ENCODE peak calls at places on chromosomes 6 and 20, in four cellular contexts. U is heart right ventricle, C is foreskin fibroblast, W is GM06990. G is an unnamed sample.

GRCh38 chr20:43751167-43752050 is 24.6 kb upstream of the GTSF1L start:
- DNase-seq in U (no peak), C (peak; percentile 81), W (peak; percentile 86), G (peak; percentile 97)

GRCh38 chr6:23280445-23280844 is 711.1 kb downstream of the HDGFL1 start:
- DNase-seq in U (no peak), C (no peak), W (no peak), G (no peak)

GRCh38 chr20:37007898-37008649 is 56.6 kb upstream of the SAMHD1 start:
- DNase-seq in U (no peak), C (peak; percentile 7), W (no peak), G (no peak)

GRCh38 chr20:44911264-44911921 is 1.5 kb downstream of the PABPC1L start:
- DNase-seq in U (peak; percentile 19), C (no peak), W (peak; percentile 54), G (no peak)

GRCh38 chr6:131199568-131200272 is 64.5 kb downstream of the AKAP7 start:
- DNase-seq in U (peak; percentile 13), C (peak; percentile 47), W (peak; percentile 68), G (peak; percentile 81)

GRCh38 chr6:16570946-16571345 is 190.3 kb downstream of the ATXN1 start:
- DNase-seq in U (no peak), C (no peak), W (no peak), G (no peak)

GRCh38 chr20:7085448-7085847 is 318.0 kb downstream of the BMP2 start:
- DNase-seq in U (no peak), C (no peak), W (no peak), G (no peak)

GRCh38 chr20:51712501-51713212 is 55.5 kb downstream of the ATP9A start:
- DNase-seq in U (no peak), C (no peak), W (no peak), G (no peak)

GRCh38 chr20:50304883-50305635 is 114.4 kb downstream of the CEBPB start:
- DNase-seq in U (peak; percentile 84), C (peak; percentile 100), W (no peak), G (no peak)

GRCh38 chr20:845226-845868 is 11.8 kb downstream of the FAM110A start:
- DNase-seq in U (no peak), C (no peak), W (no peak), G (no peak)

GRCh38 chr6:125104425-125104824 is 49.1 kb upstream of the TPD52L1 start:
- DNase-seq in U (no peak), C (peak; percentile 65), W (no peak), G (no peak)

GRCh38 chr6:34145161-34146020 is 496 bp downstream of the GRM4 start:
- DNase-seq in U (no peak), C (peak; percentile 59), W (no peak), G (no peak)

DNA sequence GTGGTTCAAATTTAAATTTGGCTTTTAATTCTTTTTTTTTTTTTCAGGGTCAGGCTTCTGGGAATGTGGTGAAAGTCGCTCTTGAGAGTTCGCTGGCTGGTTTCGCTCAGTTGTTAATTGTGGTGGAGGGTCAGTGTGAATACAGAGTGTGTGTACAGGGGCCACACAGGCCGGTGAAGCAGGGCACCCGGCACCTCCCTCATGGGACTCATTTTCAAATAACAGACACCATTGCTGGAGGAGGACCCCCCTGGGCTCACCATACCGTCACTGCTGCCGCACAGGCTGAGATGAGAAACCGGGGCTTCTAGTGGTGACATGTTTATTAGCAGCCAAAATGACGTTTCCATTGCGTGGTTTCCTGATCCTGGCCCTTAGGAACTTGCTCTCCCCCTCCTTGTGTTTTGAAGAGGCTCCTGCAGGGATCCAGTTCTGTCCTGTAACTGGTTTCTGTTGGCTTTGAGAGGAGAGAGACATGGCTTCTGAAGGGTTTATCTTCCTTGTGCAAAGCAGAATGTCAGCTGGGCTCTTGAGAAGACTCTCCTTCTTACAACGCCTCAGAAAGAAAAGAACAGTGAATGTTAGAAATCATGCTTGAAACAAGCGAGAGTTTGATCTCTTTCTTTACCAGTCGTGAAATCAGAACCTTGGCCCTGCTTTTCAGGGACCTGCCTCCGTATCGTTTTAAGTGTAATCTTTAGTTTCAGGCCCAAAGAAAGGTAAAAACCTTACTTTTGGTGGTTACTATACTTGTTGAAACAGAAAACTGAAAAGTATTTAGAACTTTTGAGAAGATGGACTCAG is 37.8 kb downstream of the DUSP22 start:
- DNase-seq in U (no peak), C (peak; percentile 47), W (no peak), G (peak; percentile 82)
- TF ChIP-seq CTCF in U (no peak), C (no peak), W (no peak), G (peak; percentile 42)

DNA sequence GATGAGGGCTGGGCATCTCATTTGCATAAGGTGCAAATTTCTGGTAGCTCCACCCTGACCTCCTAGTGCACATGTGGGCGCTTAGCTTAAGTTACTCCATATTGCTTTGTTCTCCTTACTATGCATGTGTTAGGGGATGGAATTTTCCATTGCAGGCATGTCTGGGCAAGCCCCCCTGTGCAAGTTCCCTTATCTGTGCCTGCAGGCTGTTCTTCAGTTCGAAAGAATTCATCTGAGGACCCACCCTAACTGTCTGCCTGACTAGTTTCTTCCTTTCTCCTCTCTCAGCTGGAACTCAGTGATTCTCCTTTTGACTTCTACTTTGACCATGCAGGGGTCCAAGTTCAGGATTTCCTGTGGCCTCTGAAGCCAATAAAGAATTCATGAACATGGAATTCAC is 30.2 kb downstream of the CCDC170 start:
- DNase-seq in U (no peak), C (no peak), W (no peak), G (no peak)
- H3K4me3 ChIP-seq in U (no peak overlapping the region), C (no peak overlapping the region), W (no peak overlapping the region), G (no peak overlapping the region)

DNA sequence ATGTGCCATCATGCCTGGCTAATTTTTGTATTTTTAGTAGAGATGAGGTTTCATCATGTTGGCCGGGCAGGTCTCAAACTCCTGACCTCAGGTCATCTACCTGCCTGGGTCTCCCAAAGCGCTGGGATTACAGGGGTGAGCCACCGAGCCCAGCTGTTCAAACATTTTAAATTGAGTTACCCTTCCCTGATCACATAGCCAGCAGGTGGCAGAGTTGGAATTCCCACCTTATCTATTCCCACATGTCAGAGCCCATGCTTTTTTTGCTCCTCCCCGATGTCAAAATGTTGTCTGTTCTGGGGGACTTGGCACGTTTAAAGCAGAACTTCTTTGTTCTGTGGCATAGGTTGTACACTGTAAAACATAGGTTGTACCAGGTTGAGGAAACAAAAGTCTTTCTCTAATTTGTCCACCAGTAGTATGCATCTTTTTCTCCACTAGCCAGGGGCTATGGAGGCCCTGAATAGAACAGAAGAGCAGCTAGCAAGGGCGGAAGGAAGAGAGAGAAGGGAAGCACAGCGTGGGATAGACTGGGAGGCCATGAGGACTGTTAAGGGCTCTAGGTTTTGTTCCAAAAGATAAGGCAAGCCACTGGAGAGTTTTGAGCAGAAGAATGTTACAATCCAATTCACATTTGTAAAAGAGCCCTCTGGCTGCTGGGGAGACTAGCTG is 7.3 kb upstream of the LBP start:
- DNase-seq in U (no peak), C (no peak), W (no peak), G (no peak)
- TF ChIP-seq CTCF in U (peak; percentile 19), C (peak; percentile 17), W (no peak), G (no peak)

DNA sequence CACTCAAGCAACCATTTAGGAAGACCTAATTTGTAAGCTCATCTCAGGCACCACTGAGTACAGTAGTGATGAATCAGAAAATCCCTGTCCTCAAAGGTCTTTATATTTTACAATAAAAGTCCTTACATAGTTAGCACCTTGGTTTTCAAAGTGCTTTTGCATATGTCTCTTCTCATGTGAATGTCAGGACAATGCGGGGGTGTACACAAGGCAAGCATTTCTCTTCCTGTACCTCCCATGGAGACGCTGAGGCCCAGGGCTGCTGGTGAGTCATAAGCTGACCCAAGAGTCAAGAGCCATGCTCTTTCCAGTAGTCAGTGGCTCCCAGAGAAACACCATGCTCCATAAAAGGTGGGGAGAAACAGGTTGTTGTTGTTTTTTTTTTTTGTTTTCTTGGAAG is 174.0 kb downstream of the GJA10 start:
- DNase-seq in U (peak; percentile 22), C (no peak), W (no peak), G (no peak)
- H3K4me3 ChIP-seq in U (no peak overlapping the region), C (no peak overlapping the region), W (no peak overlapping the region), G (no peak overlapping the region)

DNA sequence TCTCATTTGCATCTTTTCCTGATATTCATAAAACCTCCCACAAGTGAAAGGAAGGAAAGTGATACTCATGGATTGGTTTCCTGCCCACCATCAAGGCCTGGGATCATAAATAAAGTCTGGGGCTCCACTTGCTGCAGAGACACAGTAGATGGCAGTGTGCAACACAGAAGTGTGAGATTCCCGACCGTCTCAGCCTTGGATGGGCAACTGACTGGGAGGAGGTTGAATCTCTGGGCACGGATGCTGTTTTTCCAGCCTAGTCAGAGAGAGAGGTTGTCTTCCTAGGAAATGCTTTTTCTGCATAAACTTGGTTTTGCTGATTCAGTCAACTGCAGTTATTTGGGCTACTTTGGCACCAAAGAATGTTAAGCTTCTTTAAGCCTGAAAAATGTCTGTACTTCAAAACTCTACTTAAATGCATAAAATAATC is 9.9 kb upstream of the RFPL4B start:
- DNase-seq in U (peak; percentile 51), C (peak; percentile 84), W (no peak), G (no peak)
- TF ChIP-seq CTCF in U (peak; percentile 62), C (peak; percentile 78), W (peak; percentile 49), G (peak; percentile 16)

GRCh38 chr6:42520786-42521607 is 42.8 kb upstream of the UBR2 start:
- DNase-seq in U (no peak), C (no peak), W (peak; percentile 68), G (peak; percentile 42)
- H3K4me3 ChIP-seq in U (no peak overlapping the region), C (no peak overlapping the region), W (no peak overlapping the region), G (no peak overlapping the region)

GRCh38 chr6:4936681-4937041 is 67.2 kb downstream of the RPP40 start:
- DNase-seq in U (peak; percentile 25), C (peak; percentile 49), W (no peak), G (peak; percentile 30)
- TF ChIP-seq CTCF in U (peak; percentile 63), C (peak; percentile 44), W (peak; percentile 46), G (peak; percentile 60)

GRCh38 chr6:36381502-36382389 is 5.7 kb downstream of the ETV7 start:
- DNase-seq in U (no peak), C (no peak), W (no peak), G (no peak)
- H3K4me3 ChIP-seq in U (no peak overlapping the region), C (no peak overlapping the region), W (no peak overlapping the region), G (no peak overlapping the region)

GRCh38 chr6:115016593-115016992 is 673.8 kb upstream of the HS3ST5 start:
- DNase-seq in U (no peak), C (no peak), W (no peak), G (no peak)
- TF ChIP-seq CTCF in U (no peak), C (no peak), W (no peak), G (no peak)

G was measured in GM12864.